ENCODE peak calls at places on chromosomes 2 and 18, in six cellular contexts. R, X, S, H, Z and T are unnamed samples.

GRCh38 chr18:10995576-10995975 is 153.8 kb downstream of the PIEZO2 start:
- DNase-seq in Z (no peak), R (no peak), H (no peak), X (no peak), S (no peak), T (no peak)

GRCh38 chr18:77512152-77512551 is 262.5 kb downstream of the GALR1 start:
- DNase-seq in H (no peak), X (no peak), S (no peak), R (no peak), Z (no peak), T (no peak)

GRCh38 chr2:148052687-148053086 is 31.8 kb downstream of the MBD5 start:
- DNase-seq in X (no peak), Z (no peak), S (no peak), R (no peak), H (no peak), T (no peak)

GRCh38 chr2:99662761-99663341 is 173.0 kb upstream of the REV1 start:
- DNase-seq in R (peak; percentile 37), Z (no peak), S (no peak), H (no peak), X (peak; percentile 78), T (peak; percentile 17)

GRCh38 chr18:54736981-54737380 is 91.3 kb upstream of the RAB27B start:
- DNase-seq in R (no peak), H (no peak), Z (no peak), S (no peak), X (no peak), T (no peak)

GRCh38 chr18:3248670-3249359 is 1.2 kb downstream of the MYL12A start:
- DNase-seq in S (peak; percentile 70), H (peak; percentile 67), R (no peak), X (no peak), Z (no peak), T (peak; percentile 57)

GRCh38 chr2:37683926-37684780 is 12.7 kb upstream of the CDC42EP3 start:
- DNase-seq in S (no peak), R (no peak), H (no peak), Z (no peak), X (no peak), T (no peak)

GRCh38 chr18:25262920-25263319 is 89.0 kb downstream of the ZNF521 start:
- DNase-seq in Z (no peak), S (no peak), R (no peak), H (no peak), X (no peak), T (no peak)

GRCh38 chr18:845152-845819 is 33.2 kb upstream of the YES1 start:
- DNase-seq in R (no peak), S (no peak), X (no peak), H (no peak), Z (no peak), T (no peak)

GRCh38 chr2:16656784-16657391 is 8.7 kb downstream of the CYRIA start:
- DNase-seq in X (peak; percentile 77), S (peak; percentile 71), H (peak; percentile 79), R (peak; percentile 56), Z (no peak), T (peak; percentile 96)

GRCh38 chr2:46309052-46309953 is 12.1 kb downstream of the EPAS1 start:
- DNase-seq in S (no peak), Z (no peak), H (no peak), R (no peak), X (no peak), T (no peak)

GRCh38 chr2:207253946-207254345 is 88.2 kb upstream of the KLF7 start:
- DNase-seq in R (no peak), Z (no peak), S (no peak), X (no peak), H (no peak), T (no peak)

GRCh38 chr2:46653539-46653938 is 174.2 kb downstream of the TMEM247 start:
- DNase-seq in X (no peak), Z (no peak), S (no peak), H (no peak), R (no peak), T (no peak)

GRCh38 chr18:13175266-13175665 is 43.3 kb upstream of the LDLRAD4 start:
- DNase-seq in R (no peak), H (no peak), X (no peak), S (no peak), Z (no peak), T (no peak)

GRCh38 chr2:239168575-239168974 is 232.2 kb downstream of the HDAC4 start:
- DNase-seq in S (no peak), Z (peak; percentile 36), R (no peak), X (peak; percentile 52), H (no peak), T (no peak)

GRCh38 chr2:113390133-113390849 is 47.2 kb upstream of the ZNG1B start:
- DNase-seq in H (peak; percentile 87), Z (no peak), X (no peak), S (peak; percentile 78), R (no peak), T (peak; percentile 49)

GRCh38 chr2:45191972-45192371 is 182.7 kb upstream of the SIX2 start:
- DNase-seq in R (peak; percentile 51), Z (no peak), X (no peak), S (no peak), H (no peak), T (no peak)

GRCh38 chr2:190927257-190927656 is 46.6 kb downstream of the GLS start:
- DNase-seq in H (no peak), S (no peak), X (no peak), Z (no peak), R (no peak), T (no peak)

GRCh38 chr2:43484323-43484930 is 111.4 kb downstream of the THADA start:
- DNase-seq in S (peak; percentile 71), H (peak; percentile 83), Z (no peak), X (no peak), R (no peak), T (no peak)

GRCh38 chr18:55384551-55385275 is 203.3 kb downstream of the TCF4 start:
- DNase-seq in Z (no peak), H (peak; percentile 31), R (no peak), X (no peak), S (peak; percentile 4), T (no peak)

GRCh38 chr2:39948016-39948719 is 169.1 kb upstream of the THUMPD2 start:
- DNase-seq in Z (no peak), R (no peak), H (no peak), X (no peak), S (no peak), T (no peak)

GRCh38 chr2:42854207-42854818 is 61.9 kb upstream of the HAAO start:
- DNase-seq in R (peak; percentile 82), X (peak; percentile 82), Z (peak; percentile 63), S (no peak), H (no peak), T (no peak)

GRCh38 chr2:201909961-201910361 is 103.6 kb downstream of the CDK15 start:
- DNase-seq in S (no peak), Z (no peak), H (peak; percentile 34), X (no peak), R (no peak), T (no peak)

GRCh38 chr2:213214209-213214608 is 62.8 kb upstream of the IKZF2 start:
- DNase-seq in S (no peak), X (no peak), H (no peak), Z (no peak), R (no peak), T (no peak)

GRCh38 chr2:223316346-223316745 is 264.4 kb downstream of the KCNE4 start:
- DNase-seq in X (no peak), R (no peak), S (no peak), Z (no peak), H (no peak), T (no peak)

GRCh38 chr2:215960825-215961224 is 52.5 kb downstream of the MREG start:
- DNase-seq in R (no peak), Z (no peak), X (no peak), S (no peak), H (no peak), T (no peak)
- TF ChIP-seq CTCF in R (no peak), Z (no peak), X (no peak), S (no peak), H (no peak), T (no peak)

GRCh38 chr2:183091318-183091953 is 12.9 kb downstream of the DUSP19 start:
- DNase-seq in S (no peak), X (no peak), H (no peak), R (no peak), Z (no peak), T (no peak)

GRCh38 chr2:183089192-183089851 is 10.8 kb downstream of the DUSP19 start:
- DNase-seq in S (no peak), R (no peak), Z (no peak), H (peak; percentile 24), X (no peak), T (no peak)

GRCh38 chr2:183088061-183088460 is 9.5 kb downstream of the DUSP19 start:
- DNase-seq in S (no peak), H (no peak), Z (no peak), R (no peak), X (no peak), T (no peak)

GRCh38 chr2:183091954-183092345 is 13.4 kb downstream of the DUSP19 start:
- DNase-seq in X (no peak), S (no peak), H (no peak), R (no peak), Z (no peak), T (no peak)

DNA sequence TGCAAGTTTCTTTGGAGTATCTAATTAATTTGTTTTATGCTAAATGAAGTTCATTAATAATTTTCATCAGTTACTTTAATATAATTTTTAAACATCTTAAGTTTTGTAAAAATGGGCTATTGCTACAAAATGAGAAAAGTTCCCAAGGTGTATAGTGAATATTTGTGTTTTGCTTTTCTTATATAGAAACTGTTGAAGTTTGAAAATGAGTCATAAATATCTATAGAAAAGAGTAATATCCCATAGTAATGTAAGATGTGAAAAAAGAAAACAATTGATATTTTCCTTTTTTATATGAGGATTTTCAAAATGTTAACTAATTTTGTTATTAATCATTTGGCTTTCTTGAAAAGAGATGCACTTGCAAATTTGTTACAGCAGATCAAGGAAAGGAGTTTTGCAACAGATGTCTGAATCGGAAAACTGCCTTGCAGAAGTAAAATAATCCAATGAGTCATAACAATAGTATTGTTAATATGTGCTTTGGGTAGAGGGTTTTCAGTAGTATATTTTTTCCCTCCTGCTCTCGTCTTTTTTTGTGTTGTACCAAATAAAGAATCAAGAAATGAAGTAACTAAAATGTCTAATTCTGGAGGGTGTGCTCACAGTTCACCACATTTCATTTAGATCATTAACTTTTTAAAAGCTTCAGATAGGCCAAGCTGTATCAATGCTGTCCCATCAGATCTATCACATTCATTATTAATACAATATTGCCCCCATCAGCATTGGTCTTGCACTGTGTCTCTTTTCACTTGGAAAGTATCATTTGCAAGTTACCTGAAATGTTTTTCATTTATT is 15.5 kb downstream of the DUSP19 start:
- DNase-seq in R (no peak), Z (no peak), X (no peak), S (no peak), H (no peak), T (no peak)
- TF ChIP-seq CTCF in R (peak; percentile 8), Z (no peak), X (no peak), S (no peak), H (no peak), T (no peak)

GRCh38 chr2:70686577-70687460 is 81.2 kb downstream of the ADD2 start:
- DNase-seq in H (peak; percentile 3), X (peak; percentile 38), R (peak; percentile 79), S (no peak), Z (peak; percentile 58), T (peak; percentile 21)
- TF ChIP-seq CTCF in H (peak; percentile 25), X (no peak), R (no peak), S (peak; percentile 37), Z (peak; percentile 7), T (no peak)

DNA sequence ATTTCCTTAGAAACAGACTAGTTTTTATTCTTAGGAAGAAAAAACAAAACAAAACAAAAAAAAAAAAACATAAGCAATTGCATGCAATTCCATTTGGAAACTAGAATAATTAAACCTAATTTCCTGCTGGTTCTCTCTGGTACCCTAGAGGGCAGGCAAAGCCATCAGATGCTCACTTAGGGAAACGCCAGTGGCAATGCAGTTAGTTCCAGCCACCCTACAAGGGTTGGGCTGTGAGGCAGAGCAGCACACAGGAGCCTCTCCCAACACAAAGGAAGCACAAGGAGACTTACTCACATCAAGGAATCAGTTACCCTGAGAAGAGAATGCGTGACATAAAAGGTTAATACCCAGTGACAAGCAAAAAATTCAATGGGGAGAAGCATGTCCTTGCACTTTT is 28.8 kb downstream of the CCDC93 start:
- DNase-seq in R (no peak), Z (no peak), S (no peak), H (no peak), X (no peak), T (no peak)
- TF ChIP-seq CTCF in R (no peak), Z (no peak), S (no peak), H (peak; percentile 18), X (no peak), T (no peak)